ENCODE peak calls at places on chromosomes 11 and 22, in ten cellular contexts. U is ovary; H is HL-60; R is CD8-positive, alpha-beta T cell; D is suprapubic skin; E is stomach; C is GM23248; G is colonic mucosa; O is PC-3; Q is psoas muscle. F is an unnamed sample.

GRCh38 chr11:1943977-1944376 is 3.2 kb upstream of the MRPL23 start:
- DNase-seq in U (peak), H (no peak), R (peak), D (peak), E (no peak), C (peak), G (no peak), O (peak), Q (no peak), F (no peak)

GRCh38 chr11:5857590-5857989 is at the start of gene OR52E8:
- DNase-seq in U (no peak), H (no peak), R (no peak), D (no peak), E (no peak), C (no peak), G (no peak), O (no peak), Q (no peak), F (no peak)

GRCh38 chr22:36379593-36380361 is 8.0 kb downstream of the MYH9 start:
- DNase-seq in U (no peak), H (no peak), R (peak), D (no peak), E (no peak), C (peak), G (no peak), O (peak), Q (peak), F (no peak)

GRCh38 chr11:74579577-74580270 is 12.7 kb upstream of the POLD3 start:
- DNase-seq in U (no peak), H (no peak), R (no peak), D (no peak), E (no peak), C (no peak), G (no peak), O (no peak), Q (no peak), F (peak)

GRCh38 chr11:2890466-2891241 is 5.1 kb upstream of the CDKN1C start:
- DNase-seq in U (peak), H (no peak), R (no peak), D (no peak), E (peak), C (no peak), G (peak), O (peak), Q (no peak), F (peak)

GRCh38 chr22:45039206-45039605 is 29.4 kb upstream of the PHF21B start:
- DNase-seq in U (no peak), H (no peak), R (no peak), D (no peak), E (no peak), C (no peak), G (no peak), O (no peak), Q (no peak), F (no peak)

GRCh38 chr11:135027461-135027860 is 615.4 kb upstream of the B3GAT1 start:
- DNase-seq in U (no peak), H (peak), R (no peak), D (no peak), E (peak), C (peak), G (no peak), O (peak), Q (no peak), F (peak)

GRCh38 chr11:60927600-60927999 is 3.3 kb downstream of the TMEM132A start:
- DNase-seq in U (no peak), H (no peak), R (no peak), D (no peak), E (peak), C (no peak), G (no peak), O (no peak), Q (no peak), F (no peak)

GRCh38 chr22:43707650-43708049 is 104.5 kb downstream of the EFCAB6 start:
- DNase-seq in U (no peak), H (no peak), R (no peak), D (no peak), E (no peak), C (peak), G (no peak), O (peak), Q (no peak), F (no peak)

GRCh38 chr22:42612336-42612735 is 2.3 kb downstream of the POLDIP3 start:
- DNase-seq in U (no peak), H (no peak), R (no peak), D (no peak), E (no peak), C (no peak), G (no peak), O (no peak), Q (no peak), F (no peak)
- H3K4me3 ChIP-seq in U (no peak), H (no peak), R (no peak), D (peak), E (peak), C (peak), G (no peak), O (no peak), Q (peak), F (no peak)

GRCh38 chr22:31281733-31282132 is 10.6 kb downstream of the PIK3IP1 start:
- DNase-seq in U (no peak), H (no peak), R (no peak), D (peak), E (no peak), C (no peak), G (no peak), O (no peak), Q (no peak), F (no peak)

GRCh38 chr22:31284241-31284745 is 8.0 kb downstream of the PIK3IP1 start:
- DNase-seq in U (no peak), H (no peak), R (no peak), D (no peak), E (no peak), C (no peak), G (no peak), O (no peak), Q (no peak), F (no peak)

GRCh38 chr22:31282748-31283468 is 9.4 kb downstream of the PIK3IP1 start:
- DNase-seq in U (no peak), H (no peak), R (no peak), D (peak), E (no peak), C (no peak), G (no peak), O (no peak), Q (no peak), F (no peak)

GRCh38 chr22:31286360-31287255 is 5.7 kb downstream of the PIK3IP1 start:
- DNase-seq in U (no peak), H (peak), R (peak), D (no peak), E (no peak), C (no peak), G (peak), O (no peak), Q (no peak), F (peak)

DNA sequence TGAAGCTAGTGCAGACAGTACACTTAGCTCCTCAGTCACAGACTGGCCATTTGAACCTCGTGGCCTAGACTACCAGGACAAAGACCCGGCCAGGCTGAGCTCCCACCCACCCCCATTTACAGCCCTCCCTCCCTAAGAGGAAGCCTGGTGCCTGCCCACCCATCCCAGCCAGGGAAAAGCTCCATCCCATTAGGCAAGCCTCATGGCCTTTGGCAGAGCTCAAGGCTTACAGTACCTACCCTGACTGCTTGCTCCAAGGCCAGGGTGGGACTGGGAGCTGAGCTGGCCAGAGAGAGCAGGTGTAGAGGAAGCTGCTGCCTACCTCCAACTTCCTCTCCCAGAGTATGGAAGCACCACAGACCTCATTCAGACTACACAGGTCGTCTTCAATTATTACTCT is 7.5 kb downstream of the PIK3IP1 start:
- DNase-seq in U (no peak), H (no peak), R (no peak), D (no peak), E (no peak), C (no peak), G (no peak), O (no peak), Q (no peak), F (no peak)
- H3K27ac ChIP-seq in U (no peak), H (no peak), R (peak), D (peak), E (peak), C (no peak), G (peak), O (no peak), Q (no peak), F (peak)

GRCh38 chr11:47187723-47188122 is 1.5 kb upstream of the PACSIN3 start:
- DNase-seq in U (no peak), H (no peak), R (no peak), D (no peak), E (no peak), C (no peak), G (no peak), O (no peak), Q (no peak), F (peak)
- H3K4me3 ChIP-seq in U (peak), H (no peak), R (no peak), D (peak), E (peak), C (peak), G (no peak), O (no peak), Q (peak), F (peak)

GRCh38 chr11:44774736-44775135 is 48.0 kb downstream of the TSPAN18 start:
- DNase-seq in U (no peak), H (no peak), R (no peak), D (no peak), E (no peak), C (no peak), G (no peak), O (no peak), Q (no peak), F (no peak)

GRCh38 chr11:44774131-44774530 is 47.4 kb downstream of the TSPAN18 start:
- DNase-seq in U (no peak), H (no peak), R (no peak), D (no peak), E (peak), C (no peak), G (no peak), O (no peak), Q (peak), F (no peak)

GRCh38 chr11:44776840-44777536 is 50.2 kb downstream of the TSPAN18 start:
- DNase-seq in U (no peak), H (no peak), R (no peak), D (no peak), E (peak), C (no peak), G (no peak), O (no peak), Q (no peak), F (no peak)

GRCh38 chr11:44777537-44778199 is 50.9 kb downstream of the TSPAN18 start:
- DNase-seq in U (no peak), H (no peak), R (no peak), D (no peak), E (peak), C (no peak), G (no peak), O (no peak), Q (no peak), F (no peak)

DNA sequence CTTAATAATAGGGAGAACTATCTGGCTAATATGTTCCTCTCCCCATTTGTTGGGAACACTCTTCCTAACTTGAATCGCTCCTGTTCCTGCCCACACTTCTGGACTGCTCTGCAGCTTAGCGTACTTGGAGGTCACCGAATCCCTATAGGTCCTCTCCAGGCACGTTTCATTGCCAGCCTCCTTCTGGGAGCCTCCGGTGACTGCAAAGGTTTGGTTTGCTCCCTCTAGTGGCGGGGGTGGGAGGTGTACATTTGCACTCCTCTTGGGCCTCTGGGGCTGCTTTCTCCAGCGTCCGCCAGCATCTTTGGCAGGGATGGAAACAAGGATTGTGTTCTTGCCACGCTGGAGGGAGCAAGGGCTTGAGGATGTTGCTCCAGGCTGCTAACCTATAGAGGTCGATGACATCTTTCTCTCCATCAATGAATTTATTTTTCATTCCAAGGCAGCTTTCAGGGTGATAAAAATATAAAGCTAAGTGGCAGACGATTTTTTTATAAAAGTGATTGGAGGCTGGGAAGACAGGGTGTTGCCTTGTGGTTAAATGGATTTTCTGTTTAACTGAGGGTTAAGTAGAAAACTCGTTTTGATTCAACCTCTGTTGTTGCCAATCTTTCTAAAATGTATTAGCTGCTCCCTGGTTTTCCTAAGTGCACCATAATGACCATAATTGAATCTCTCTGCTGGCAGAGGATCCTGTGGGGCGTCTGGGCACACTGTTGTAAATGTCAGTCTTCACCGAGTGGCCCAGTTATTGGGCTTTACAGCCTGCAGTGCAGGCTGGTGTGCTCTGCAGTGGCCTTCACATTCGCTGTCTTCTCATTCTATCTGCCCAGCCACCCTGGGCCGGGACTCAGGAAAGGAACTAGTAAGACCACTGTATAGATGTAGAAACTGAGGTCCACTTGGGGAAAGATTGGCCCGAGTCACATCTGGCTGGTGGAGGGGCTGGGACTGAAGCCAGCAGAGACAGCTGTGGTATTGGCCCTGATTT is 48.9 kb downstream of the TSPAN18 start:
- DNase-seq in U (no peak), H (peak), R (peak), D (no peak), E (peak), C (peak), G (peak), O (peak), Q (peak), F (peak)
- H3K27ac ChIP-seq in U (no peak), H (no peak), R (no peak), D (no peak), E (no peak), C (no peak), G (no peak), O (no peak), Q (no peak), F (no peak)

DNA sequence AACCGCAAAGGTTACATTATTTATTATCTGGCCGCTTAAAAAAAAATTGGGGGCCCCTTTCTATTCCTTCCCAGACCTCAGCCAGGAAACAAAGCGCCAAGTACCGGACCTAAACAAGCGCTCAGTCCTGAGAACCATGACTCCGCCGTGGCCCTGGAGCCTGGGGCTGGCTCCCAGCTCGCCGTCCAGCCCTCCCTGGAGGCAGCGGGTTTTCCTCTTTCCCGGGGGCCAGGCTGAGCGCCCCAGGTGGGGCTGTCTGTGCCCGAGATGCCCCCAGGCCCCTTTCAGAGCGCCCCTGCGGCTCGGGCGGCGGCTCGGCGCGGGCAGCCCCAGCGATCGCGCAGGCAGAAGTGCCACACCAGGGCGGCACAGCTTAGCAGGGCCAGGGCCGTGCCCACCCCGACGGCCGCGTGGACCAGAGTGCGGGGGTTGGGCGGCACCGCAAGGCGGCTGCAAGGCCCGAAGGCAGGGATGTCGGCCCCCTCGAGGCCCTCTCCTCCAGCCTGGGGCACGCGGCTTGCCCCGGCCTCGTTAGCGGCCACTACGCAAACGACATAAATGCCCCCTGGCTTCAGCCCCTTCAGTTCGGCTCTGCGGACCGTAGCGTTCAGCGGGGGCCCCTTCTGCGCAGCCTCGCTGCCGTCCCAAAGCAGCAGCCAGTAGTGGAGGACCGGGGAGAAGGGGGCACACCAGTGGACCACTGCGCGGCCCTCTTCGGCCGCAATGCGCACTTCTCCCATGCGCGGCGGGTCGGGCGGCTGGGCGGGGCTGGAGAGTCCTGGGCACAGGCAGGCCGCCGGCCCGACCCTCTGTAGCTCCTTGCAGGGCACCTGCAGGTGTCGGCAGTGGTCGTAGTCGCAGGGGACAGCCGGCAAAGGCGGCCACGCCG is 1.6 kb downstream of the LRRN4CL start:
- DNase-seq in U (no peak), H (no peak), R (no peak), D (peak), E (no peak), C (no peak), G (no peak), O (no peak), Q (peak), F (no peak)
- H3K4me3 ChIP-seq in U (peak), H (no peak), R (no peak), D (peak), E (peak), C (peak), G (peak), O (no peak), Q (peak), F (peak)

GRCh38 chr11:100932474-100933100 is 197.0 kb downstream of the PGR start:
- DNase-seq in U (no peak), H (no peak), R (no peak), D (no peak), E (no peak), C (peak), G (no peak), O (peak), Q (no peak), F (peak)
- H3K27ac ChIP-seq in U (no peak), H (no peak), R (no peak), D (no peak), E (no peak), C (no peak), G (no peak), O (no peak), Q (no peak), F (no peak)

GRCh38 chr22:26514419-26515161 is 2.3 kb upstream of the TFIP11 start:
- DNase-seq in U (no peak), H (no peak), R (no peak), D (no peak), E (no peak), C (no peak), G (no peak), O (no peak), Q (no peak), F (no peak)

GRCh38 chr22:26512149-26512793 is at the start of gene TFIP11:
- DNase-seq in U (peak), H (peak), R (peak), D (peak), E (peak), C (peak), G (peak), O (peak), Q (peak), F (peak)

GRCh38 chr22:26516503-26516902 is 4.2 kb upstream of the TFIP11 start:
- DNase-seq in U (no peak), H (peak), R (no peak), D (no peak), E (no peak), C (no peak), G (no peak), O (no peak), Q (no peak), F (no peak)

GRCh38 chr22:26515938-26516337 is 3.7 kb upstream of the TFIP11 start:
- DNase-seq in U (no peak), H (no peak), R (no peak), D (no peak), E (no peak), C (no peak), G (no peak), O (no peak), Q (no peak), F (no peak)

GRCh38 chr22:26513852-26514251 is 1.6 kb upstream of the TFIP11 start:
- DNase-seq in U (no peak), H (no peak), R (no peak), D (no peak), E (no peak), C (no peak), G (no peak), O (no peak), Q (no peak), F (no peak)
- H3K4me3 ChIP-seq in U (no peak), H (no peak), R (no peak), D (no peak), E (no peak), C (peak), G (no peak), O (peak), Q (no peak), F (no peak)